ENCODE peak calls at places on chromosome 16, in ten cellular contexts. E, C, W, K, J, M, L, R, B and D are unnamed samples.

GRCh38 chr16:68732068-68732680 is 4.9 kb upstream of the CDH1 start:
- DNase-seq in E (no peak), C (no peak), W (peak; percentile 18), K (peak; percentile 60), J (no peak), M (peak; percentile 68), L (no peak), R (peak; percentile 28), B (peak; percentile 93), D (peak; percentile 89)

GRCh38 chr16:64410306-64410705 is 711.6 kb downstream of the CDH11 start:
- DNase-seq in E (no peak), C (no peak), W (no peak), K (no peak), J (peak; percentile 30), M (no peak), L (no peak), R (no peak), B (no peak), D (no peak)

GRCh38 chr16:17556276-17557052 is 85.7 kb upstream of the XYLT1 start:
- DNase-seq in E (no peak), C (no peak), W (no peak), K (peak; percentile 34), J (peak; percentile 11), M (peak; percentile 25), L (peak; percentile 25), R (peak; percentile 26), B (no peak), D (peak; percentile 33)

GRCh38 chr16:27189335-27189972 is 13.9 kb upstream of the KDM8 start:
- DNase-seq in E (no peak), C (no peak), W (no peak), K (no peak), J (no peak), M (no peak), L (no peak), R (no peak), B (peak; percentile 64), D (no peak)

GRCh38 chr16:7025616-7026190 is 306.9 kb upstream of the RBFOX1 start:
- DNase-seq in E (no peak), C (no peak), W (peak; percentile 90), K (no peak), J (no peak), M (peak; percentile 63), L (no peak), R (peak; percentile 2), B (peak; percentile 66), D (peak; percentile 27)

GRCh38 chr16:49026566-49026965 is 255.1 kb downstream of the CBLN1 start:
- DNase-seq in E (no peak), C (no peak), W (no peak), K (no peak), J (no peak), M (no peak), L (no peak), R (no peak), B (no peak), D (no peak)

GRCh38 chr16:75462804-75463203 is 1.7 kb downstream of the TMEM170A start:
- DNase-seq in E (no peak), C (no peak), W (no peak), K (no peak), J (no peak), M (no peak), L (no peak), R (no peak), B (no peak), D (peak; percentile 27)

GRCh38 chr16:9801651-9802050 is 380.6 kb downstream of the GRIN2A start:
- DNase-seq in E (no peak), C (no peak), W (no peak), K (no peak), J (no peak), M (no peak), L (no peak), R (no peak), B (no peak), D (no peak)

GRCh38 chr16:5693426-5693825 is 595.8 kb upstream of the EEF2KMT start:
- DNase-seq in E (no peak), C (no peak), W (no peak), K (no peak), J (no peak), M (no peak), L (no peak), R (no peak), B (no peak), D (no peak)

DNA sequence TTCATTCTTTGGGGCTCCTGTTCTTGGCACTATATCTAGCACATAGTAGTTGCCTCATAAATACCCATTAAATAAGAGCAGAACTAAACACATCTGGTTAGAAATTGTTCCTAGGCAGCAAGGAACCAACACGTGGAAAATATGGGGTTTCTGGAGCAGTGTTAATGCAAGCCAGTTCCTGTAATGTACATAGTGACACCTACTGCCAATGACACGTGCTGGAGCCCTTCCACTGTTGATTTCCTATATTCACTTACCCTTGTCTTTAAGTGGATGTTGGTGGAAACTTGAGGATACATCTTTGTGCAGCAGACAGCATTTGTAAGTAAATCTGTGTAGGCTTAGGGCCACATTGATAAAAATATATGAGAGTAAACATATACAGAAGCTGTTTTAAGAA is 1.6 kb upstream of the IRF8 start:
- DNase-seq in E (no peak), C (no peak), W (no peak), K (no peak), J (no peak), M (no peak), L (no peak), R (no peak), B (no peak), D (no peak)
- TF ChIP-seq CTCF in E (no peak), C (no peak), W (no peak), K (no peak), J (no peak), M (no peak), L (no peak), R (no peak), B (no peak), D (no peak)

GRCh38 chr16:29662000-29662728 is 883 bp upstream of the SPN start:
- DNase-seq in E (no peak), C (no peak), W (no peak), K (no peak), J (no peak), M (no peak), L (no peak), R (no peak), B (no peak), D (no peak)

GRCh38 chr16:29663829-29664132 is 734 bp downstream of the SPN start:
- DNase-seq in E (no peak), C (no peak), W (no peak), K (no peak), J (no peak), M (no peak), L (no peak), R (no peak), B (no peak), D (no peak)

GRCh38 chr16:29664133-29664912 is 1.3 kb downstream of the SPN start:
- DNase-seq in E (no peak), C (no peak), W (no peak), K (no peak), J (no peak), M (no peak), L (no peak), R (no peak), B (peak; percentile 32), D (no peak)

GRCh38 chr16:29662729-29663019 is 373 bp upstream of the SPN start:
- DNase-seq in E (no peak), C (no peak), W (no peak), K (no peak), J (no peak), M (no peak), L (no peak), R (no peak), B (peak; percentile 35), D (no peak)

DNA sequence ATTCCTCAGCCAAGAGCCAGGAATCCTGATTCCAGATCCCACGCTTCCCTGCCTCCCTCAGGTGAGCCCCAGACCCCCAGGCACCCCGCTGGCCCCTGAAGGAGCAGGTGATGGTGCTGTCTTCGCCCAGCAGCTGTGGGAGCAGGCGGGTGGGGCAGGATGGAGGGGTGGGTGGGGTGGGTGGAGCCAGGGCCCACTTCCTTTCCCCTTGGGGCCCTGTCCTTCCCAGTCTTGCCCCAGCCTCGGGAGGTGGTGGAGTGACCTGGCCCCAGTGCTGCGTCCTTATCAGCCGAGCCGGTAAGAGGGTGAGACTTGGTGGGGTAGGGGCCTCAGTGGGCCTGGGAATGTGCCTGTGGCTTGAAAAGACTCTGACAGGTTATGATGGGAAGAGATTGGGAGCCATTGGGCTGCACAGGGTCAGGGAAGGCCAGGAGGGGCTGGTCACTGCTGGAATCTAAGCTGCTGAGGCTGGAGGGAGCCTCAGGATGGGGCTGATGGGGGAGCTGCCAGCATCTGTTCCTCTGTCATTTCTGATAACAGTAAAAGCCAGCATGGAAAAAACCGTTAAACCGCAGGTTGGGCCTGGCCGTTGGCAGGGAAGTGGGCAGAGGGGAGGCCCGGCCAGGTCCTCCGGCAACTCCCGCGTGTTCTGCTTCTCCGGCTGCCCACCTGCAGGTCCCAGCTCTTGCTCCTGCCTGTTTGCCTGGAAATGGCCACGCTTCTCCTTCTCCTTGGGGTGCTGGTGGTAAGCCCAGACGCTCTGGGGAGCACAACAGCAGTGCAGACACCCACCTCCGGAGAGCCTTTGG is at the start of gene SPN:
- DNase-seq in E (no peak), C (no peak), W (no peak), K (no peak), J (no peak), M (no peak), L (no peak), R (no peak), B (peak; percentile 33), D (no peak)
- H3K4me3 ChIP-seq in E (peak within 1 kb of the TSS; percentile 89), C (no peak within 1 kb of the TSS), W (no peak within 1 kb of the TSS), K (no peak within 1 kb of the TSS), J (no peak within 1 kb of the TSS), M (no peak within 1 kb of the TSS), L (no peak within 1 kb of the TSS), R (no peak within 1 kb of the TSS), B (peak within 1 kb of the TSS; percentile 33), D (no peak within 1 kb of the TSS)

DNA sequence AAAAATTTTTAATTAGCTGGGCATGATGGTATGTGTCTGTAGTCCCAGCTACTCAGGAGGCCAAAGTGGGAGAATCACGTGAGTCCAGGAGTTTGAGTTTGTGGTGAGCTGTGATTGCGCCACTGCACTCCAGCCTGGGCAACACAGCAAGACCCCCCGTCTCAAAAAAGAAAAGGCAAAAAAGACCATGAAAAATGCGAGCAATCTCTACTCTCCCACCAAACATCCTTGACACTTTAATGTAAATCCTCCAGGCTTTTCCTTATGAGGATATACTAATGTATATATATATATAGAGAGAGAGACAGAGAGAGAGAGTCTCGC is 28.1 kb downstream of the MMP15 start:
- DNase-seq in E (no peak), C (no peak), W (no peak), K (no peak), J (no peak), M (no peak), L (no peak), R (no peak), B (no peak), D (no peak)
- TF ChIP-seq CTCF in E (no peak), C (no peak), W (no peak), K (no peak), J (no peak), M (no peak), L (no peak), R (no peak), B (no peak), D (no peak)

DNA sequence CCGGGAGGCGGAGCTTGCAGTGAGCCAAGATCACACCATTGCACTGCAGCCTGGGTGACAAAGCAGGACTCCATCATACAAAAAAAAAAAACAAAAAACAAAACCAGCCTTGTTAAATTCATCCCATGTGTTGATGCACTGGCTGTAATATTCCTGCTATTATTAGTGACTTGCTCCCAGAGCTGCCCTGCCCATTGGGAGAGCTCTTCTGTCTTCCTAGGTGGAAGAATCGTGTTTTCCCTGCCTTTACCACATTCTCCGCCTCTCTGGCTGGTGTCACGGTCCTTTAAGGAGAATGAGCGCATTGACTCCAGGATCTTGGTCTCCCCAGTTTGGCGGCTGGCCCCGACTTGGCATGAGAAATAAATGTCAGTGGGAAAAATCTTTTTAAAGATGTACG is 15.3 kb downstream of the RMI2 start:
- DNase-seq in E (no peak), C (no peak), W (no peak), K (no peak), J (no peak), M (no peak), L (peak; percentile 64), R (no peak), B (no peak), D (no peak)
- H3K4me3 ChIP-seq in E (no peak overlapping the region), C (no peak overlapping the region), W (no peak overlapping the region), K (no peak overlapping the region), J (no peak overlapping the region), M (no peak overlapping the region), L (no peak overlapping the region), R (no peak overlapping the region), B (no peak overlapping the region), D (no peak overlapping the region)